ENCODE peak calls at places on chromosomes 6 and 20, in four cellular contexts. One of them, this sample, is unnamed.

GRCh38 chr6:134176283-134176975 is 124.0 kb upstream of the SLC2A12 start:
- DNase-seq in tibial nerve: no peak
- DNase-seq in adrenal gland: peak; percentile 74
- DNase-seq in ovary: peak; percentile 54
- DNase-seq in this sample: peak; percentile 93

GRCh38 chr6:157184202-157185015 is 138.9 kb downstream of the TMEM242 start:
- DNase-seq in ovary: peak; percentile 62
- DNase-seq in tibial nerve: peak; percentile 57
- DNase-seq in adrenal gland: peak; percentile 82
- DNase-seq in this sample: peak; percentile 41

GRCh38 chr6:36241728-36242127 is 28.1 kb upstream of the PNPLA1 start:
- DNase-seq in tibial nerve: no peak
- DNase-seq in ovary: no peak
- DNase-seq in adrenal gland: no peak
- DNase-seq in this sample: no peak

GRCh38 chr6:51049983-51050877 is 231.6 kb downstream of the TFAP2B start:
- DNase-seq in tibial nerve: no peak
- DNase-seq in ovary: no peak
- DNase-seq in adrenal gland: no peak
- DNase-seq in this sample: no peak

GRCh38 chr20:45340951-45341350 is 7.3 kb downstream of the SDC4 start:
- DNase-seq in tibial nerve: no peak
- DNase-seq in adrenal gland: no peak
- DNase-seq in ovary: no peak
- DNase-seq in this sample: no peak

GRCh38 chr6:155400022-155400965 is 55.3 kb downstream of the NOX3 start:
- DNase-seq in tibial nerve: no peak
- DNase-seq in ovary: no peak
- DNase-seq in adrenal gland: no peak
- DNase-seq in this sample: no peak

GRCh38 chr6:108804976-108805375 is 43.2 kb upstream of the ARMC2 start:
- DNase-seq in ovary: no peak
- DNase-seq in adrenal gland: no peak
- DNase-seq in tibial nerve: no peak
- DNase-seq in this sample: no peak

GRCh38 chr20:39800111-39800510 is 838.0 kb downstream of the DHX35 start:
- DNase-seq in ovary: no peak
- DNase-seq in tibial nerve: no peak
- DNase-seq in adrenal gland: peak; percentile 8
- DNase-seq in this sample: no peak

GRCh38 chr6:47817749-47818148 is 35.9 kb downstream of the OPN5 start:
- DNase-seq in tibial nerve: no peak
- DNase-seq in adrenal gland: no peak
- DNase-seq in ovary: no peak
- DNase-seq in this sample: no peak

GRCh38 chr6:166654573-166654972 is 27.5 kb upstream of the RPS6KA2 start:
- DNase-seq in adrenal gland: no peak
- DNase-seq in tibial nerve: no peak
- DNase-seq in ovary: no peak
- DNase-seq in this sample: no peak

GRCh38 chr6:43226192-43226851 is 3.0 kb downstream of the DNPH1 start:
- DNase-seq in ovary: no peak
- DNase-seq in tibial nerve: no peak
- DNase-seq in adrenal gland: no peak
- DNase-seq in this sample: no peak

GRCh38 chr6:25963426-25964123 is 973 bp downstream of the TRIM38 start:
- DNase-seq in ovary: no peak
- DNase-seq in adrenal gland: no peak
- DNase-seq in tibial nerve: no peak
- DNase-seq in this sample: no peak

GRCh38 chr6:85250586-85251216 is 199.2 kb upstream of the NT5E start:
- DNase-seq in adrenal gland: no peak
- DNase-seq in ovary: no peak
- DNase-seq in tibial nerve: no peak
- DNase-seq in this sample: no peak

GRCh38 chr6:123619156-123619555 is 17.6 kb downstream of the TRDN start:
- DNase-seq in adrenal gland: peak; percentile 58
- DNase-seq in tibial nerve: no peak
- DNase-seq in ovary: no peak
- DNase-seq in this sample: peak; percentile 40

GRCh38 chr6:142275146-142276006 is 26.4 kb upstream of the ADGRG6 start:
- DNase-seq in ovary: no peak
- DNase-seq in tibial nerve: no peak
- DNase-seq in adrenal gland: no peak
- DNase-seq in this sample: no peak

GRCh38 chr6:164247106-164247505 is 832.6 kb downstream of the QKI start:
- DNase-seq in adrenal gland: no peak
- DNase-seq in ovary: no peak
- DNase-seq in tibial nerve: no peak
- DNase-seq in this sample: no peak

GRCh38 chr6:63572733-63573139 is 456 bp downstream of the LOC128125822 start:
- DNase-seq in tibial nerve: no peak
- DNase-seq in adrenal gland: no peak
- DNase-seq in ovary: no peak
- DNase-seq in this sample: no peak

GRCh38 chr6:40788661-40789111 is 201.5 kb upstream of the LRFN2 start:
- DNase-seq in ovary: no peak
- DNase-seq in tibial nerve: no peak
- DNase-seq in adrenal gland: peak; percentile 6
- DNase-seq in this sample: no peak

GRCh38 chr6:43115365-43115764 is 39.3 kb downstream of the PTK7 start:
- DNase-seq in ovary: no peak
- DNase-seq in tibial nerve: no peak
- DNase-seq in adrenal gland: no peak
- DNase-seq in this sample: no peak

GRCh38 chr20:29497261-29497671 is 1760.2 kb upstream of the DEFB115 start:
- DNase-seq in tibial nerve: no peak
- DNase-seq in ovary: no peak
- DNase-seq in adrenal gland: peak; percentile 76
- DNase-seq in this sample: no peak

DNA sequence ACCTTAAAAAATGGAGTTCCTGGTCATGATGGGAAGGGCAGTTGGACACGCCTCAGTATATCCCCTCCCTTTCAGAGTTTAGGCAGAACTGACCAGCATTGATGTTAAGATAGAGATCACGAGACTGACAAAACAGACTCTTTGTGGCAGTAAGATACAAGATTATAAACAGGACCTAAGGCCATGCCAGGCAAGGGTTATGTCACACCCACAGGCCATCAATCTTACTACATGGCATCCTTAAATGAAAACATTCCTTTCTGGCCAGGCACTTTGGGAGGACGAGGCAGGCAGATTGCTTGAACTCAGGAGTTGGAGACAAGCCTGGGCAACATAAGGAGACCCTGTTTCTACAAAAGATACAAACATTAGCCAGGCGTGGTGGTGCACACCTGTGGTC is 129.3 kb upstream of the MLN start:
- DNase-seq in ovary: no peak
- DNase-seq in tibial nerve: no peak
- DNase-seq in adrenal gland: no peak
- DNase-seq in this sample: no peak
- TF ChIP-seq POLR2A in ovary: no peak
- TF ChIP-seq POLR2A in tibial nerve: no peak
- TF ChIP-seq POLR2A in adrenal gland: no peak
- TF ChIP-seq POLR2A in this sample: no peak

GRCh38 chr6:33079575-33079974 is 3.8 kb downstream of the HLA-DPB1 start:
- DNase-seq in adrenal gland: no peak
- DNase-seq in ovary: no peak
- DNase-seq in tibial nerve: no peak
- DNase-seq in this sample: no peak
- H3K4me1 ChIP-seq in adrenal gland: peaks cover 8% of the 10 kb centered on the region
- H3K4me1 ChIP-seq in ovary: peaks cover 2% of the 10 kb centered on the region
- H3K4me1 ChIP-seq in tibial nerve: no peaks in the 10 kb centered on the region
- H3K4me1 ChIP-seq in this sample: no peaks in the 10 kb centered on the region

DNA sequence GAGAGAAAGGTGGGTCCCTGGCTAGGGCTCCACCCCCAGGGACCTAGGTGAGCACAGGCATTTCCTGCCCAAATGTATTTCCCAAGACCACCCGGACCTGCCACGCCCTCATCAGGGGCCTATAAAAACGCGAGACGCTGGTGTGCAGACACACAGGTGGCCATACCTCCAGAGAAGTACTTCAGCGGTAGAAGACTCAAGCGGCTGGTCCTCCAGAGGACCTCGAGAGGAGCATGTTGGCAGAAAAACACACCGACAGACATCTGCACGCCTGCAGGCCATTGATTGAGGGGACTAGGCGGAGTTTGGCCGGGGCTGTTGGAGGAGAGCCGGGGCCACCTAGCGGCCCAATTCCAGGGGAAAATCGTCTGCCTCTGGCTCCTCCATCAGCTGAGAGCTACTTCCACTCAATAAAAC is 695.8 kb upstream of the MMS22L start:
- DNase-seq in adrenal gland: no peak
- DNase-seq in ovary: no peak
- DNase-seq in tibial nerve: no peak
- DNase-seq in this sample: no peak
- TF ChIP-seq POLR2A in adrenal gland: no peak
- TF ChIP-seq POLR2A in ovary: no peak
- TF ChIP-seq POLR2A in tibial nerve: no peak
- TF ChIP-seq POLR2A in this sample: no peak

DNA sequence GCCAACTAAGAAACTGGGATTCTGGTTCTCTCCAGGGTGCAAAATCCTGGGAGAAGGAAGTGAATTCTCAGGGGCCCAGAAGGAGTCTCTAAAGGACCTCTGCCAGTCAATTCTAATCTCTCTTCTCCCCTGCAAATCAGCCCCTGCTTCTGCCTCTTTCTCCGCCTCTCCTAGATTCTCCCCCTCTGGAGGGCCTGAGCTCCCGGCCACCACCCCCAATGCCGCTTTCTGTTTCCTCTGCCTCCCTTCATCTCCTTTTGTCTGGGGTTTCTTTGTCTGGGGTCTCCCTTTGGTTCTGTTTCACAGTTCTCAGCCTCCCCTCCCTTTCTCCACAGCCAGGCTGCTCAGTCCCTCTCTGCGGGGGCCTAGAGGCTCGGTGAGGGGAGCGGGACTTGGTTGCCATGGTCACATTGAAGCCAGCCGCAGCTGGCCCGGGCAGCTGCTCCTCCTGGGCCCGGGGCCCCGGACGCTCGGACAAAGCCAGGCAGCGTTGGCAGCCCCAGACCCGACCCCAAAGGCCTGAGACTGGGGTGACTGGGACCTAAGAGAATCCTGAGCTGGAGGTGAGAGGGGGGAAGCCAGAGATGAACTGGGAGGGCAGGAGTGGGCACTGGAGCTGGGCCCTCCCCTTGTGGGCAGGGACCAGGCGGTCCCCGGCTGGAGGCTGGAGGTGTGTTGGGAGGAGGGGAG is 3.6 kb upstream of the DDR1 start:
- DNase-seq in adrenal gland: no peak
- DNase-seq in ovary: no peak
- DNase-seq in tibial nerve: no peak
- DNase-seq in this sample: no peak
- H3K4me1 ChIP-seq in adrenal gland: peaks cover 53% of the 10 kb centered on the region
- H3K4me1 ChIP-seq in ovary: peaks cover 17% of the 10 kb centered on the region
- H3K4me1 ChIP-seq in tibial nerve: no peaks in the 10 kb centered on the region
- H3K4me1 ChIP-seq in this sample: peaks cover 43% of the 10 kb centered on the region